ENCODE peak calls at places on chromosomes 1 and 21, in six cellular contexts. E, P, C, S, U and R are unnamed samples.

GRCh38 chr1:40930174-40930573 is 49.3 kb upstream of the CTPS1 start:
- DNase-seq in S (no peak), P (no peak), U (no peak), C (peak; percentile 86), E (no peak), R (no peak)

GRCh38 chr1:77282187-77282865 is 507 bp downstream of the AK5 start:
- DNase-seq in E (no peak), S (peak; percentile 41), P (peak; percentile 11), C (no peak), U (no peak), R (peak; percentile 17)

GRCh38 chr1:214287884-214288283 is 6.9 kb downstream of the SMYD2 start:
- DNase-seq in U (no peak), S (no peak), C (no peak), E (no peak), P (no peak), R (no peak)

GRCh38 chr1:3042481-3042880 is 21.2 kb downstream of the ACTRT2 start:
- DNase-seq in S (peak; percentile 4), U (no peak), E (no peak), C (no peak), P (no peak), R (no peak)

GRCh38 chr1:3746784-3747521 is 5.3 kb upstream of the CCDC27 start:
- DNase-seq in E (no peak), P (peak; percentile 82), U (peak; percentile 79), C (peak; percentile 93), S (peak; percentile 86), R (peak; percentile 62)

GRCh38 chr1:155093938-155094621 is 15.4 kb downstream of the EFNA3 start:
- DNase-seq in E (no peak), S (no peak), C (peak; percentile 31), U (peak; percentile 72), P (no peak), R (peak; percentile 63)

GRCh38 chr1:204959836-204960235 is 83.2 kb upstream of the CNTN2 start:
- DNase-seq in E (no peak), U (no peak), C (no peak), P (no peak), S (no peak), R (no peak)

GRCh38 chr1:112754116-112754628 is 39.0 kb upstream of the PPM1J start:
- DNase-seq in E (no peak), C (no peak), U (no peak), P (no peak), S (no peak), R (no peak)

GRCh38 chr1:18413906-18414305 is 66.8 kb upstream of the KLHDC7A start:
- DNase-seq in P (no peak), S (no peak), C (no peak), E (no peak), U (no peak), R (no peak)

GRCh38 chr1:111535256-111536191 is 32.1 kb upstream of the ADORA3 start:
- DNase-seq in U (peak; percentile 50), E (no peak), C (no peak), S (no peak), P (no peak), R (peak; percentile 32)

GRCh38 chr1:153916297-153916696 is 6.5 kb downstream of the GATAD2B start:
- DNase-seq in P (no peak), U (no peak), S (no peak), E (no peak), C (no peak), R (no peak)

GRCh38 chr1:149845416-149845815 is 54.0 kb upstream of the BOLA1 start:
- DNase-seq in C (no peak), P (no peak), S (no peak), U (no peak), E (no peak), R (no peak)

GRCh38 chr1:151143057-151143435 is 3.4 kb downstream of the SEMA6C start:
- DNase-seq in S (no peak), C (no peak), U (no peak), E (no peak), P (no peak), R (no peak)

GRCh38 chr1:148362141-148362929 is 120.8 kb downstream of the PPIAL4G start:
- DNase-seq in C (peak; percentile 30), S (no peak), U (no peak), P (no peak), E (no peak), R (no peak)

GRCh38 chr1:16145030-16145987 is 10.6 kb downstream of the EPHA2 start:
- DNase-seq in P (no peak), U (peak; percentile 88), E (peak; percentile 66), S (no peak), C (peak; percentile 94), R (no peak)

GRCh38 chr1:65049941-65050713 is 83.8 kb upstream of the JAK1 start:
- DNase-seq in S (no peak), E (no peak), U (no peak), C (no peak), P (no peak), R (no peak)

GRCh38 chr1:224178894-224179293 is 4.1 kb upstream of the DEGS1 start:
- DNase-seq in C (no peak), S (no peak), U (no peak), E (no peak), P (no peak), R (no peak)

GRCh38 chr1:57353589-57353988 is 70.3 kb downstream of the DAB1 start:
- DNase-seq in U (no peak), S (no peak), E (peak; percentile 6), P (no peak), C (no peak), R (no peak)

GRCh38 chr21:44389335-44389734 is 35.9 kb downstream of the TRPM2 start:
- DNase-seq in E (no peak), P (no peak), S (no peak), C (no peak), U (no peak), R (no peak)
- H3K27ac ChIP-seq in E (no peak overlapping the region), P (no peak overlapping the region), S (no peak overlapping the region), C (no peak overlapping the region), U (no peak overlapping the region), R (no peak overlapping the region)

GRCh38 chr21:32203877-32204480 is 74.9 kb downstream of the MIS18A start:
- DNase-seq in C (no peak), U (no peak), E (no peak), P (no peak), S (no peak), R (no peak)

GRCh38 chr21:32209580-32209979 is 69.3 kb downstream of the MIS18A start:
- DNase-seq in C (no peak), U (no peak), P (no peak), S (no peak), E (no peak), R (no peak)

GRCh38 chr21:32206631-32207030 is 72.2 kb downstream of the MIS18A start:
- DNase-seq in E (no peak), P (no peak), C (no peak), U (no peak), S (no peak), R (no peak)

GRCh38 chr21:32212116-32212515 is 66.7 kb downstream of the MIS18A start:
- DNase-seq in E (no peak), P (no peak), U (no peak), C (no peak), S (no peak), R (no peak)

DNA sequence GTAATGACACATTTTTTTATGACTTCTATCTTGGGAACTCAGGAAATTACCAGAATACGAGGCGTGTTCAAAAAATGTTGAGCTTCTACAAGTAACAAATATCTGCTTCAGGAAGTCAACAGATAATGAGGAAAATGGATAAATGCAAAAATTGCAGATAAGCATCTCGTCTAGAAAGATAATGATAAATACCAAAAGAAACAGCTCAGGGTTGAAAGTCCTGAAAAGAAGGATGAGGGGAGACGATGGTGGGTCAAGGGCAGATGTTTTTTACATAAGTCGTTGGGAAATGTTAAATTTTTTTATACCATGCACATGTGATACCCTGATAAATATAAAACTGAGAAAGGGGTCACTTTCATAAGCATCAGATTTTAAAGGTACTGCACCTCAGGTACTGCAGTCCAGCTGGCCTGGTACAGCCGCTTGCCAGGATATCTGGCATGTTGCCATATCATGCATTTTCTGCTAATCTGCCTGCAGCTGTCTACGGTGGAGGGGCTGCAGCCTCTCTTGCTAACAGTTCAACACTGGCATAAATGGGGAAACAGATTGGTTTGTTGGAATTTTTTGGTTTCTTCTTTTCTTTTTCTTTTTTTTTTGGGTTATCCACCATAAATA is 71.6 kb downstream of the MIS18A start:
- DNase-seq in C (no peak), P (no peak), S (no peak), E (no peak), U (no peak), R (no peak)
- H3K27ac ChIP-seq in C (no peak overlapping the region), P (no peak overlapping the region), S (no peak overlapping the region), E (no peak overlapping the region), U (no peak overlapping the region), R (no peak overlapping the region)

GRCh38 chr1:164765993-164766720 is 207.2 kb downstream of the PBX1 start:
- DNase-seq in P (no peak), E (no peak), U (no peak), S (no peak), C (no peak), R (no peak)
- H3K27ac ChIP-seq in P (no peak overlapping the region), E (no peak overlapping the region), U (peak overlapping the region; percentile 83), S (no peak overlapping the region), C (peak overlapping the region; percentile 62), R (no peak overlapping the region)

GRCh38 chr1:43284711-43285110 is 670 bp downstream of the C1orf210 start:
- DNase-seq in U (no peak), S (peak; percentile 26), C (no peak), P (no peak), E (no peak), R (no peak)

GRCh38 chr1:43284065-43284464 is 1.3 kb downstream of the C1orf210 start:
- DNase-seq in P (no peak), E (no peak), C (no peak), U (no peak), S (peak; percentile 3), R (no peak)

GRCh38 chr1:43286533-43286932 is 1.2 kb upstream of the C1orf210 start:
- DNase-seq in S (peak; percentile 32), P (no peak), U (no peak), C (no peak), E (no peak), R (no peak)

GRCh38 chr1:43285269-43285986 is at the start of gene C1orf210:
- DNase-seq in P (no peak), E (no peak), C (peak; percentile 96), S (peak; percentile 41), U (no peak), R (no peak)

DNA sequence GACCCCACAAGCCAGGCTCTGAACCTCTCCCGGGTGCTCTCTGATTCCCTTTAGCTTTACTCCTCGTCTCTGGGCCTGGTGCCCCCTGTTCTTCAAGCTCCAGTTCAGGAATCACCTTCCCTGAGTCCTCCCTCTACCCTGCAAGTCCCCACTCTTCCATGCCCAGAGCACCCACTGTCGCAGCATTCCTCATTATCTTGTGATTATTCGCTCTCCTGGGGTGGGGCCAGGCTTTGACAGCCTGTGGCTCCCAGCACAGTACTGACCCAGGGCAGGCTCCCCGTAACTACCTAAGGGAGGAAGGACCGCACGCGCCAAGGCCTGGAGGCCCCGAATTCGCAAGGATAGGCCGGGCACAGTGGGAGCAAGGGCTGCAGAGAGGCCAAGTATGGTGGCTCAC is 734 bp upstream of the C1orf210 start:
- DNase-seq in P (no peak), C (no peak), U (no peak), E (no peak), S (peak; percentile 21), R (no peak)
- H3K27ac ChIP-seq in P (no peak overlapping the region), C (peak overlapping the region; percentile 78), U (no peak overlapping the region), E (no peak overlapping the region), S (no peak overlapping the region), R (no peak overlapping the region)